ENCODE peak calls at places on chromosome 20, in five cellular contexts. G is HCT116, U is endothelial cell of umbilical vein, P is stomach, E is SK-N-SH. T is an unnamed sample.

GRCh38 chr20:32965581-32966373 is 38.5 kb downstream of the SUN5 start:
- DNase-seq in P (peak; percentile 22), G (no peak), E (peak; percentile 4), U (no peak), T (peak; percentile 76)

GRCh38 chr20:31831771-31832306 is 12.7 kb downstream of the MYLK2 start:
- DNase-seq in P (no peak), E (peak; percentile 16), G (no peak), U (no peak), T (peak; percentile 49)

GRCh38 chr20:10433014-10433622 is 904 bp downstream of the MKKS start:
- DNase-seq in U (peak; percentile 50), E (peak; percentile 35), P (no peak), G (no peak), T (peak; percentile 86)

GRCh38 chr20:5080384-5080877 is 39.3 kb downstream of the PCNA start:
- DNase-seq in P (peak; percentile 46), G (no peak), E (no peak), U (no peak), T (peak; percentile 90)

GRCh38 chr20:48782901-48783308 is 44.9 kb downstream of the PREX1 start:
- DNase-seq in G (no peak), U (no peak), P (no peak), E (no peak), T (no peak)

GRCh38 chr20:13130100-13130706 is 90.9 kb upstream of the ISM1 start:
- DNase-seq in G (no peak), P (no peak), E (no peak), U (no peak), T (no peak)

GRCh38 chr20:48983423-48984400 is 62.2 kb downstream of the ARFGEF2 start:
- DNase-seq in G (no peak), U (peak; percentile 99), P (peak; percentile 63), E (peak; percentile 76), T (no peak)

GRCh38 chr20:3067139-3068009 is 4.0 kb upstream of the OXT start:
- DNase-seq in G (no peak), U (no peak), P (no peak), E (peak; percentile 2), T (peak; percentile 21)

GRCh38 chr20:23928788-23929187 is 49.2 kb upstream of the CST5 start:
- DNase-seq in P (no peak), U (no peak), E (no peak), G (no peak), T (no peak)

GRCh38 chr20:31638317-31638716 is 605 bp downstream of the COX4I2 start:
- DNase-seq in P (no peak), U (no peak), G (no peak), E (peak; percentile 91), T (no peak)

GRCh38 chr20:1336699-1337387 is 7.9 kb upstream of the SDCBP2 start:
- DNase-seq in P (peak; percentile 82), G (no peak), U (peak; percentile 97), E (no peak), T (peak; percentile 89)
- TF ChIP-seq POLR2AphosphoS5 in P (peak; percentile 23), G (no peak), U (peak; percentile 98), E (no peak), T (peak; percentile 89)

DNA sequence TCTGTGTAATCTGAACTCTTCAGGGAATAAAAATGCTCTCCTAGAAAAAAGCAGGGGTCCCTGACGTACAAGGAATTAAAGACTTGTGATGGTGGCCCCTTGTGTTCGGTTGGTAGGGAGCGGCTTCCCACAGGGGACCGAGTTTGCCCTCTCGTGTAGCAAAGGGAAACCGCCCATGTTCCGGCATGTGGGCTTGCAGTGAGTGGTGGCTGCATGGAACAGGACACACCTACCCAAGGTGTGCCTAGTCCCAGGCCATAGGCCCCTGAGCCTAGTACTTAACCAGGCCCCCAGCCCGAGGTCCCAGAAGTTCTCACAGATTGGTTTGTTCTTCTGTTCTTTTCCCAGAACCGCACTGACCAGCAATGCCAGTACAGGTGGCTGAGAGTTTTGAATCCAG is 15.5 kb downstream of the MYBL2 start:
- DNase-seq in P (no peak), G (no peak), U (no peak), E (no peak), T (peak; percentile 81)
- H3K4me1 ChIP-seq in P (no peaks in the 10 kb centered on the region), G (no peaks in the 10 kb centered on the region), U (no peaks in the 10 kb centered on the region), E (no peaks in the 10 kb centered on the region), T (no peaks in the 10 kb centered on the region)

GRCh38 chr20:50634191-50634590 is 57.2 kb downstream of the RIPOR3 start:
- DNase-seq in U (no peak), G (no peak), E (no peak), P (no peak), T (no peak)

GRCh38 chr20:50632236-50632635 is 59.1 kb downstream of the RIPOR3 start:
- DNase-seq in G (no peak), U (no peak), P (no peak), E (no peak), T (no peak)

GRCh38 chr20:50632701-50633100 is 58.6 kb downstream of the RIPOR3 start:
- DNase-seq in U (no peak), P (no peak), G (no peak), E (no peak), T (no peak)

GRCh38 chr20:50635014-50635557 is 56.3 kb downstream of the RIPOR3 start:
- DNase-seq in U (no peak), E (no peak), G (no peak), P (no peak), T (no peak)

DNA sequence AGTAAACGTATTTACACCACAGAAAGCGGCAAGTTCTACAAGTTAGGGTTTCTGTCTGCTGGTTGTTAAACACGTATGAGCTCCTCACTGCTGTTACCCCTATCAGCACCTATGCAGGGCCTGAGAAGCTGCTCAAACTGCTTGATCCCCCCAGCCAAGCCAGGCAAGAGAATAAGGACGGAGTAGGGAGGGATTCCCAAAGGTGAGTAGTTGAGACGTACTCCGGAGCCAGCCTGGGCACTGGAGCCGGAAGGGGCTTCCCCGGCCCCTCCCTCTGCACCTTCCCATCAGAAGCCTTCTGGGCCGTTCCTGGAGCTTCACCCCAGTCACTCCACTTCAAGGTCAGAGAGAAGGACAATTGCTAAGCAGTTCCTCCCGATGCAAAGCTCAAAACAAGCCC is 58.0 kb downstream of the RIPOR3 start:
- DNase-seq in U (no peak), E (no peak), G (no peak), P (no peak), T (no peak)
- TF ChIP-seq POLR2AphosphoS5 in U (no peak), E (no peak), G (no peak), P (no peak), T (no peak)

DNA sequence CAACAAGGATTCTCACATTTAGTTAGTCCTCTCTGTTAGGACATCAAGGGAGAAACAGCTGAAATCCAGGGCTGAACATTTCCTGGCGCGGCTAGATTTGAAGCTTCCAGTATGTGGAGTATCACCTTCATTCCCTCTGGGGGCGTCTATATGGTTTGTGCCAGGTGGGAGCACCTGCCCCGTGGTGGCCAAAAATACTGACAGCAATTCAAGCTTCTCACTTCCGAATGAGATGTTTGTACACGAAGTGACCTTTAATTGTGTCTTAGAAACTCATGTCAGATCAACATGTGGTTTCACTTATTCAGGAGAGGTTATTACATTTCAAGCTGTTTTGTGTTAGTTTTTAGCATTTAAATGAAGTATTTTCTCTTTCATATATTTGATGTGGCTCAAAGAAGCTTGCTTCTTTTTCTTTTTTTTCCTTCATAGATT is 67.3 kb upstream of the ZNF217 start:
- DNase-seq in U (no peak), E (no peak), G (no peak), P (no peak), T (no peak)
- H3K4me1 ChIP-seq in U (peaks cover 5% of the 10 kb centered on the region), E (peaks cover 20% of the 10 kb centered on the region), G (peaks cover 3% of the 10 kb centered on the region), P (peaks cover 46% of the 10 kb centered on the region), T (peaks cover 25% of the 10 kb centered on the region)

GRCh38 chr20:61897401-61898295 is 168.0 kb downstream of the TAF4 start:
- DNase-seq in E (no peak), P (no peak), U (no peak), G (no peak), T (peak; percentile 60)

GRCh38 chr20:61896058-61896961 is 169.4 kb downstream of the TAF4 start:
- DNase-seq in U (peak; percentile 22), P (peak; percentile 33), G (peak; percentile 12), E (peak; percentile 91), T (peak; percentile 79)

GRCh38 chr20:61900376-61901293 is 165.0 kb downstream of the TAF4 start:
- DNase-seq in U (no peak), E (no peak), P (no peak), G (no peak), T (peak; percentile 28)

GRCh38 chr20:61899971-61900370 is 165.7 kb downstream of the TAF4 start:
- DNase-seq in E (peak; percentile 51), U (no peak), P (no peak), G (no peak), T (peak; percentile 55)

GRCh38 chr20:61898405-61898804 is 167.3 kb downstream of the TAF4 start:
- DNase-seq in G (no peak), U (no peak), P (no peak), E (no peak), T (peak; percentile 68)
- TF ChIP-seq POLR2AphosphoS5 in G (no peak), U (no peak), P (no peak), E (no peak), T (no peak)

DNA sequence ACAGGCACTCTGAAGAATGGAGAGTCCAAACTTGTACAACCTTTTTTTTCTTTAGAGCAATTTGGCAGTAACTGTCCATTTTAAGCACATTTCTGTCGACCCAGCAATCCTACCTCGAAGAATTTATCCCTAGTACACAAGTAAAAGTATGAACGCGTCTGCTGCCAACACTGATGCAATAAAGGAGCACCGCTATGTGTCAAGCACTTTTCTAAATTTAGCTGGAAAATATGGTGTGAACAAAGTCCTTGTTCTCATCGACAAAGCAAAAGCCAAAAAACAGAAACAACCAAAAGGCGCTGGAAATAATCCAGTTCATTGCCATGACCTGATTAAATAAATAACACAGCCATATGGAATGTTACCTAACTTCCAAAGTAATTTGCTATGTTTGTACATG is 1.1 kb downstream of the DPM1 start:
- DNase-seq in G (no peak), E (no peak), U (peak; percentile 8), P (no peak), T (no peak)
- H3K4me1 ChIP-seq in G (peaks cover 14% of the 10 kb centered on the region), E (peaks cover 18% of the 10 kb centered on the region), U (peaks cover 24% of the 10 kb centered on the region), P (peaks cover 66% of the 10 kb centered on the region), T (peaks cover 72% of the 10 kb centered on the region)

DNA sequence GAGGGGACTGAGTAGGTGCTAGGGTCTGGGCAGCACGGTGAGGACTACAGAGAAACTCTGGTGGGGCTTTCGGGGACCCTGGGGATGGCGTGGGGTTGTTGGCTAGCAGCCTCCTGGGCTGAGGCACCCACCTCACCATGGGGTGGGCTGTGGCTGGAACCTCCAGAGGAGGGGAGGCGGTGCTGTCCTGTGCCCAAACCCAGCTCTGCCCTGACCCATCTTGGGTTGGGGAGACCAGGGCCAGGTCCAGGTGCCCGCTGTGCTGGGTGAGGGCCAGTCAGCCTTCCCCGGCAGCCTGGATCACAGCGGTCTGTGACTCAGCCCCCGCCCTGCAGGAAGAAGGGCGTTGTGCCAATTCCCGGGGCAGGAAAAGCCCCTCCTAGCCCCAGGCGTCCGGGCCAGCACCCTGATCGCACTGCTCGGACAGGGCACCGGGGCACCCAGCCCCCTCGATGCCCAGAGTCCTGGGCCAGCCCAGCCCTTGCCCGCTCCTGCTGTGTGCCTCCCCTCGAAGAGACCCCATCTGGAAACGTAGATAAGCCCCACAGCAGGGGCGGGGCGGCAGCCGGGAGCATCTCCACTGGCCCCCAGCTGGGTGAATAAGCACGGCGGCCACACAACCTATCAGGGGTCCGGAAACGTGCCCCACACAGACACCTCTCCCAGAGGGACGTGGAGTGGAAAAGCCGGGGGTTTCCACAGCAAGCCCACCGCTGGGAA is 10.0 kb downstream of the LAMA5 start:
- DNase-seq in E (peak; percentile 66), P (no peak), U (peak; percentile 84), G (no peak), T (no peak)
- TF ChIP-seq POLR2AphosphoS5 in E (no peak), P (no peak), U (peak; percentile 94), G (peak; percentile 47), T (peak; percentile 85)